ENCODE peak calls at places on chromosome 11, in six cellular contexts. G is NAMALWA, W is BJ, S is anterior cingulate cortex, X is activated T-cell treated with anti-CD3 and anti-CD28 coated beads for 1 hour, C is epithelial cell of prostate. D is an unnamed sample.

GRCh38 chr11:44502506-44502905 is 63.0 kb upstream of the CD82 start:
- DNase-seq in G (no peak), W (no peak), S (no peak), X (no peak), C (no peak), D (no peak)

GRCh38 chr11:2305862-2306823 is 4.3 kb downstream of the TSPAN32 start:
- DNase-seq in G (peak; percentile 38), W (peak; percentile 53), S (no peak), X (no peak), C (no peak), D (no peak)

GRCh38 chr11:112278803-112279202 is 18.1 kb upstream of the PLET1 start:
- DNase-seq in G (no peak), W (no peak), S (no peak), X (no peak), C (no peak), D (no peak)

GRCh38 chr11:43573873-43574272 is 106.7 kb upstream of the HSD17B12 start:
- DNase-seq in G (no peak), W (no peak), S (no peak), X (no peak), C (no peak), D (no peak)

GRCh38 chr11:61728940-61729219 is 23.6 kb upstream of the MYRF start:
- DNase-seq in G (no peak), W (no peak), S (no peak), X (no peak), C (peak; percentile 16), D (peak; percentile 33)

GRCh38 chr11:117925198-117925925 is 3.8 kb downstream of the TMPRSS13 start:
- DNase-seq in G (no peak), W (no peak), S (no peak), X (no peak), C (no peak), D (no peak)

GRCh38 chr11:48170176-48170839 is 46.3 kb upstream of the OR4B1 start:
- DNase-seq in G (peak; percentile 28), W (no peak), S (no peak), X (no peak), C (no peak), D (no peak)

GRCh38 chr11:66462911-66463310 is 3.8 kb upstream of the PELI3 start:
- DNase-seq in G (no peak), W (no peak), S (no peak), X (no peak), C (no peak), D (no peak)

GRCh38 chr11:134261626-134262488 is 8.5 kb downstream of the ACAD8 start:
- DNase-seq in G (peak; percentile 56), W (no peak), S (no peak), X (peak; percentile 22), C (no peak), D (no peak)

D was measured in foreskin keratinocyte.